ENCODE peak calls at places on chromosome 17, in ten cellular contexts. Y is A549, X is tibial nerve, W is stomach, H is heart left ventricle, K is adrenal gland, Q is prostate gland, A is HCT116, F is H54, B is esophagus muscularis mucosa. G is an unnamed sample.

GRCh38 chr17:49191917-49192741 is 18.2 kb downstream of the GNGT2 start:
- DNase-seq in A (peak), X (peak), Y (peak), B (peak), W (peak), H (peak), K (peak), F (peak), Q (peak), G (peak)

GRCh38 chr17:77666881-77667395 is 291.6 kb upstream of the TNRC6C start:
- DNase-seq in X (no peak), W (no peak), A (no peak), H (no peak), B (no peak), K (no peak), Q (no peak), Y (no peak), F (no peak), G (no peak)

GRCh38 chr17:70906808-70907207 is 737.5 kb downstream of the KCNJ2 start:
- DNase-seq in Y (no peak), W (no peak), Q (no peak), X (no peak), H (no peak), A (no peak), B (no peak), K (no peak), F (no peak), G (no peak)

GRCh38 chr17:29154516-29155234 is 25.5 kb downstream of the MYO18A start:
- DNase-seq in F (no peak), Y (no peak), B (no peak), X (no peak), H (no peak), A (no peak), Q (no peak), K (peak), W (peak), G (no peak)

GRCh38 chr17:4566785-4567184 is 6.4 kb upstream of the GGT6 start:
- DNase-seq in A (peak), B (no peak), K (peak), H (peak), Y (peak), F (peak), Q (peak), W (peak), X (peak), G (no peak)

GRCh38 chr17:3813171-3813570 is 12.2 kb upstream of the ITGAE start:
- DNase-seq in H (no peak), X (no peak), Y (no peak), Q (no peak), F (no peak), W (no peak), B (no peak), K (no peak), A (no peak), G (no peak)

GRCh38 chr17:55246583-55246982 is 18.2 kb upstream of the HLF start:
- DNase-seq in X (no peak), Q (no peak), Y (no peak), F (no peak), A (no peak), W (no peak), H (no peak), K (no peak), B (no peak), G (no peak)

GRCh38 chr17:78592991-78593329 is 15.8 kb upstream of the DNAH17 start:
- DNase-seq in H (no peak), A (no peak), K (no peak), B (no peak), Y (peak), Q (no peak), W (no peak), X (no peak), F (no peak), G (no peak)

GRCh38 chr17:3768786-3769185 is 32.2 kb downstream of the ITGAE start:
- DNase-seq in X (no peak), F (no peak), H (no peak), A (no peak), Y (no peak), Q (no peak), K (no peak), B (no peak), W (no peak), G (no peak)

GRCh38 chr17:49390548-49391324 is 23.9 kb downstream of the PHB1 start:
- DNase-seq in W (peak), F (peak), Y (no peak), K (no peak), Q (peak), X (no peak), A (no peak), B (no peak), H (peak), G (peak)

GRCh38 chr17:79740413-79740812 is 9.7 kb downstream of the ENPP7 start:
- DNase-seq in F (no peak), B (no peak), Y (peak), W (no peak), A (no peak), K (no peak), X (no peak), H (no peak), Q (no peak), G (no peak)

GRCh38 chr17:51032850-51033249 is 87.8 kb downstream of the SPAG9 start:
- DNase-seq in W (no peak), B (no peak), H (no peak), X (no peak), Q (no peak), Y (no peak), A (no peak), K (no peak), F (no peak), G (no peak)
- TF ChIP-seq POLR2A in W (no peak), B (no peak), H (no peak), X (no peak), Q (no peak), Y (no peak), A (no peak), K (no peak), F (no peak), G (no peak)

GRCh38 chr17:34383225-34383615 is 20.2 kb upstream of the CCL1 start:
- DNase-seq in A (no peak), Y (no peak), K (no peak), B (no peak), W (no peak), Q (no peak), H (no peak), X (no peak), F (no peak), G (no peak)
- TF ChIP-seq POLR2A in A (no peak), Y (no peak), K (no peak), B (no peak), W (no peak), Q (no peak), H (no peak), X (no peak), F (no peak), G (no peak)

DNA sequence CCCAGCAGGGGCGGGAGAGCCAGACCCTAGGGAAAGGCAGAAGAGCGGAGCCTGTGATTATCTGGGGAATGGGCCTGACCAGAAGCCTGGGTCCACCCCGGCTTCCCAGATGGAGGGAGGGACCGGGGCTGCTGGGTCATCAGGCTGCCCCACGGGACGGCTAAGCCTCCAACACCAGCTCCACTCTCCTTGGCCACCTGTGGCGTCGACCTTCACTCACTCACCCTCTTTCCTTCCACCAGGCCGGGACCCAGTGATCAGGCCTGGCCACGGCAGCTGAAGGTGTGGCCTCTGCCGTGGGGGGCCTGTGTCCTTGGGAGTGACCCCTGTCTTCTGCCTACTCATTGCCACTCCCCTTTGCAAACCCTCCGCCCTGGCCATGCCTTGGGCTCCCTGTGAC is 22.4 kb upstream of the ABCC3 start:
- DNase-seq in A (no peak), B (no peak), Y (no peak), H (no peak), Q (no peak), X (no peak), W (no peak), F (no peak), K (no peak), G (no peak)
- TF ChIP-seq POLR2A in A (no peak), B (no peak), Y (no peak), H (no peak), Q (no peak), X (no peak), W (no peak), F (no peak), K (no peak), G (no peak)

GRCh38 chr17:73092518-73093135 is at the start of gene SLC39A11:
- DNase-seq in H (peak), A (peak), K (peak), W (peak), Q (peak), B (peak), Y (peak), X (peak), F (peak), G (peak)
- TF ChIP-seq POLR2A in H (no peak), A (peak), K (peak), W (no peak), Q (no peak), B (no peak), Y (peak), X (no peak), F (peak), G (peak)

GRCh38 chr17:64499805-64500486 is 3.1 kb upstream of the POLG2 start:
- DNase-seq in B (no peak), A (no peak), W (no peak), X (no peak), Y (peak), K (no peak), H (no peak), F (no peak), Q (no peak), G (no peak)
- TF ChIP-seq POLR2A in B (no peak), A (no peak), W (no peak), X (no peak), Y (no peak), K (no peak), H (no peak), F (no peak), Q (no peak), G (peak)

GRCh38 chr17:43598359-43599045 is 52.4 kb upstream of the ETV4 start:
- DNase-seq in X (no peak), A (no peak), F (no peak), B (no peak), Q (no peak), W (no peak), K (no peak), H (no peak), Y (no peak), G (no peak)
- TF ChIP-seq POLR2A in X (no peak), A (no peak), F (no peak), B (no peak), Q (no peak), W (no peak), K (no peak), H (no peak), Y (no peak), G (no peak)

DNA sequence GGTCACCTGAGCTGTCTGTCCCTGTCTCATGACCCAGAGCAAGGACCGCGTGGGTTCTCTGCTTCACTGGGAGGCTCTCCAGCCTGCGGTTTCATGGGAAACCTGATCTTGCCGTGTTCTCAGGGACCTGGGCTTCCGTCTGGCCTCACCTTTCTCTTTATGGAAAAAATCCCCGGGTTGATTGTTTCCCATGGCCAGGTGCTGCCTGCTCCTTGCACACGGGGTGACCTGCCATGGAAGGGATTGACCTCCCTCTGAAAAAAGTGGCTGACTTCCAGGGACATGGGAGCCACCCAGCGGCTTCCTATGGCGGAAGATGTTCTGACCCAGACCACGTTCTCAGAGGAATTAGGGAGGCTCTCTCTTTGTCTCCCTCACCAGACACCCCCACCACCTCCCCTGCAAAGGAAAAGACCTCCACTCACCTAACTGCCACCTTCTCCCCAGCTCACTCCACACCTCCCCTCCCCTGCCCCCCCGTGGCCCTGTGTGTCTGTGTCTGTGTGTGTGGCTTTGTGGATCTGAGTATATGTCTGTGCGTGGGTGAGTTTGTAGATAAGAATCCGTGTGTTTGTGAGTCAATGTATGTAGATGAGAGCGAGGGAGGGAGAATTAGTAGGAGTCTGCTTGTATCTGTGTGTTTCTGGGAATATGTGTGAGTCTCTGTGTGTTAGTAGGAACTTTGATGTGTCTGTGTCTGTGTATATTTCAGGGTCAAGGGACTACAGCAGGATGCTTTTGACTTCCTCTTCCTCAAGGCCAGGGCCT is 154.6 kb downstream of the NTN1 start:
- DNase-seq in K (no peak), H (no peak), Y (no peak), B (no peak), A (no peak), F (no peak), W (peak), Q (peak), X (no peak), G (no peak)
- TF ChIP-seq POLR2A in K (no peak), H (no peak), Y (no peak), B (no peak), A (no peak), F (no peak), W (no peak), Q (no peak), X (no peak), G (no peak)

GRCh38 chr17:72711531-72712310 is 380.8 kb downstream of the SLC39A11 start:
- DNase-seq in Y (no peak), W (no peak), Q (no peak), F (no peak), A (no peak), K (no peak), B (no peak), X (no peak), H (no peak), G (no peak)
- TF ChIP-seq POLR2A in Y (no peak), W (no peak), Q (no peak), F (no peak), A (no peak), K (no peak), B (no peak), X (no peak), H (no peak), G (no peak)

GRCh38 chr17:56592487-56593072 is 919 bp upstream of the NOG start:
- DNase-seq in X (peak), Y (peak), K (peak), Q (peak), W (peak), H (peak), A (no peak), F (peak), B (no peak), G (peak)
- TF ChIP-seq POLR2A in X (no peak), Y (no peak), K (no peak), Q (no peak), W (no peak), H (no peak), A (no peak), F (no peak), B (no peak), G (no peak)

GRCh38 chr17:2054740-2055493 is at the start of gene HIC1:
- DNase-seq in Q (peak), A (no peak), H (peak), F (peak), B (peak), Y (peak), X (peak), W (peak), K (peak), G (peak)
- TF ChIP-seq POLR2A in Q (peak), A (no peak), H (no peak), F (peak), B (peak), Y (no peak), X (peak), W (no peak), K (peak), G (peak)